ENCODE peak calls at places on chromosome 22, in eight cellular contexts. One of them, this sample, is unnamed.

GRCh38 chr22:17795143-17795542 is 20.9 kb upstream of the BID start:
- DNase-seq in T47D: no peak
- DNase-seq in WTC11: no peak
- DNase-seq in COR-L47: no peak
- DNase-seq in midbrain: no peak
- DNase-seq in stimulated activated CD4-positive, alpha-beta T cell treated with anti-CD3 and anti-CD28 coated beads, Interleukin-4, amount 100 ng/mL, for 48 hours: no peak
- DNase-seq in stimulated activated naive CD8-positive, alpha-beta T cell treated with anti-CD3 and anti-CD28 coated beads, Interleukin-15, amount 100 ng/mL, for 72 hours: no peak
- DNase-seq in non-pigmented ciliary epithelial cell: no peak
- DNase-seq in this sample: no peak

GRCh38 chr22:39253427-39254070 is 8.8 kb upstream of the PDGFB start:
- DNase-seq in T47D: no peak
- DNase-seq in WTC11: no peak
- DNase-seq in COR-L47: peak
- DNase-seq in midbrain: no peak
- DNase-seq in stimulated activated CD4-positive, alpha-beta T cell treated with anti-CD3 and anti-CD28 coated beads, Interleukin-4, amount 100 ng/mL, for 48 hours: no peak
- DNase-seq in stimulated activated naive CD8-positive, alpha-beta T cell treated with anti-CD3 and anti-CD28 coated beads, Interleukin-15, amount 100 ng/mL, for 72 hours: peak
- DNase-seq in non-pigmented ciliary epithelial cell: peak
- DNase-seq in this sample: no peak

GRCh38 chr22:48367731-48368130 is 1459.9 kb downstream of the BRD1 start:
- DNase-seq in T47D: no peak
- DNase-seq in WTC11: no peak
- DNase-seq in COR-L47: no peak
- DNase-seq in midbrain: no peak
- DNase-seq in stimulated activated CD4-positive, alpha-beta T cell treated with anti-CD3 and anti-CD28 coated beads, Interleukin-4, amount 100 ng/mL, for 48 hours: no peak
- DNase-seq in stimulated activated naive CD8-positive, alpha-beta T cell treated with anti-CD3 and anti-CD28 coated beads, Interleukin-15, amount 100 ng/mL, for 72 hours: no peak
- DNase-seq in non-pigmented ciliary epithelial cell: no peak
- DNase-seq in this sample: no peak

GRCh38 chr22:43901976-43902643 is 10.3 kb upstream of the PNPLA5 start:
- DNase-seq in T47D: no peak
- DNase-seq in WTC11: no peak
- DNase-seq in COR-L47: no peak
- DNase-seq in midbrain: no peak
- DNase-seq in stimulated activated CD4-positive, alpha-beta T cell treated with anti-CD3 and anti-CD28 coated beads, Interleukin-4, amount 100 ng/mL, for 48 hours: no peak
- DNase-seq in stimulated activated naive CD8-positive, alpha-beta T cell treated with anti-CD3 and anti-CD28 coated beads, Interleukin-15, amount 100 ng/mL, for 72 hours: no peak
- DNase-seq in non-pigmented ciliary epithelial cell: no peak
- DNase-seq in this sample: no peak

GRCh38 chr22:46592390-46592872 is 27.8 kb upstream of the GRAMD4 start:
- DNase-seq in T47D: no peak
- DNase-seq in WTC11: no peak
- DNase-seq in COR-L47: no peak
- DNase-seq in midbrain: peak
- DNase-seq in stimulated activated CD4-positive, alpha-beta T cell treated with anti-CD3 and anti-CD28 coated beads, Interleukin-4, amount 100 ng/mL, for 48 hours: peak
- DNase-seq in stimulated activated naive CD8-positive, alpha-beta T cell treated with anti-CD3 and anti-CD28 coated beads, Interleukin-15, amount 100 ng/mL, for 72 hours: peak
- DNase-seq in non-pigmented ciliary epithelial cell: peak
- DNase-seq in this sample: no peak

GRCh38 chr22:39634530-39635399 is 64.2 kb downstream of the CACNA1I start:
- DNase-seq in T47D: peak
- DNase-seq in WTC11: no peak
- DNase-seq in COR-L47: peak
- DNase-seq in midbrain: no peak
- DNase-seq in stimulated activated CD4-positive, alpha-beta T cell treated with anti-CD3 and anti-CD28 coated beads, Interleukin-4, amount 100 ng/mL, for 48 hours: peak
- DNase-seq in stimulated activated naive CD8-positive, alpha-beta T cell treated with anti-CD3 and anti-CD28 coated beads, Interleukin-15, amount 100 ng/mL, for 72 hours: no peak
- DNase-seq in non-pigmented ciliary epithelial cell: peak
- DNase-seq in this sample: no peak

GRCh38 chr22:37086184-37086583 is 23.3 kb downstream of the TMPRSS6 start:
- DNase-seq in T47D: no peak
- DNase-seq in WTC11: no peak
- DNase-seq in COR-L47: no peak
- DNase-seq in midbrain: no peak
- DNase-seq in stimulated activated CD4-positive, alpha-beta T cell treated with anti-CD3 and anti-CD28 coated beads, Interleukin-4, amount 100 ng/mL, for 48 hours: no peak
- DNase-seq in stimulated activated naive CD8-positive, alpha-beta T cell treated with anti-CD3 and anti-CD28 coated beads, Interleukin-15, amount 100 ng/mL, for 72 hours: no peak
- DNase-seq in non-pigmented ciliary epithelial cell: no peak
- DNase-seq in this sample: no peak

GRCh38 chr22:41523464-41524221 is 20.6 kb downstream of the POLR3H start:
- DNase-seq in T47D: no peak
- DNase-seq in WTC11: peak
- DNase-seq in COR-L47: no peak
- DNase-seq in midbrain: no peak
- DNase-seq in stimulated activated CD4-positive, alpha-beta T cell treated with anti-CD3 and anti-CD28 coated beads, Interleukin-4, amount 100 ng/mL, for 48 hours: no peak
- DNase-seq in stimulated activated naive CD8-positive, alpha-beta T cell treated with anti-CD3 and anti-CD28 coated beads, Interleukin-15, amount 100 ng/mL, for 72 hours: no peak
- DNase-seq in non-pigmented ciliary epithelial cell: peak
- DNase-seq in this sample: no peak

GRCh38 chr22:43515902-43516301 is 104.1 kb downstream of the MPPED1 start:
- DNase-seq in T47D: no peak
- DNase-seq in WTC11: peak
- DNase-seq in COR-L47: no peak
- DNase-seq in midbrain: no peak
- DNase-seq in stimulated activated CD4-positive, alpha-beta T cell treated with anti-CD3 and anti-CD28 coated beads, Interleukin-4, amount 100 ng/mL, for 48 hours: no peak
- DNase-seq in stimulated activated naive CD8-positive, alpha-beta T cell treated with anti-CD3 and anti-CD28 coated beads, Interleukin-15, amount 100 ng/mL, for 72 hours: no peak
- DNase-seq in non-pigmented ciliary epithelial cell: no peak
- DNase-seq in this sample: no peak

GRCh38 chr22:20661473-20661872 is 112.4 kb upstream of the SERPIND1 start:
- DNase-seq in T47D: no peak
- DNase-seq in WTC11: no peak
- DNase-seq in COR-L47: no peak
- DNase-seq in midbrain: no peak
- DNase-seq in stimulated activated CD4-positive, alpha-beta T cell treated with anti-CD3 and anti-CD28 coated beads, Interleukin-4, amount 100 ng/mL, for 48 hours: no peak
- DNase-seq in stimulated activated naive CD8-positive, alpha-beta T cell treated with anti-CD3 and anti-CD28 coated beads, Interleukin-15, amount 100 ng/mL, for 72 hours: no peak
- DNase-seq in non-pigmented ciliary epithelial cell: no peak
- DNase-seq in this sample: no peak

GRCh38 chr22:31221084-31221483 is 9.0 kb downstream of the LIMK2 start:
- DNase-seq in T47D: no peak
- DNase-seq in WTC11: no peak
- DNase-seq in COR-L47: no peak
- DNase-seq in midbrain: no peak
- DNase-seq in stimulated activated CD4-positive, alpha-beta T cell treated with anti-CD3 and anti-CD28 coated beads, Interleukin-4, amount 100 ng/mL, for 48 hours: no peak
- DNase-seq in stimulated activated naive CD8-positive, alpha-beta T cell treated with anti-CD3 and anti-CD28 coated beads, Interleukin-15, amount 100 ng/mL, for 72 hours: no peak
- DNase-seq in non-pigmented ciliary epithelial cell: no peak
- DNase-seq in this sample: no peak

GRCh38 chr22:27445876-27446275 is 355.7 kb downstream of the MN1 start:
- DNase-seq in T47D: no peak
- DNase-seq in WTC11: no peak
- DNase-seq in COR-L47: no peak
- DNase-seq in midbrain: no peak
- DNase-seq in stimulated activated CD4-positive, alpha-beta T cell treated with anti-CD3 and anti-CD28 coated beads, Interleukin-4, amount 100 ng/mL, for 48 hours: no peak
- DNase-seq in stimulated activated naive CD8-positive, alpha-beta T cell treated with anti-CD3 and anti-CD28 coated beads, Interleukin-15, amount 100 ng/mL, for 72 hours: no peak
- DNase-seq in non-pigmented ciliary epithelial cell: no peak
- DNase-seq in this sample: no peak

GRCh38 chr22:44684506-44685383 is 17.3 kb upstream of the PRR5 start:
- DNase-seq in T47D: peak
- DNase-seq in WTC11: peak
- DNase-seq in COR-L47: peak
- DNase-seq in midbrain: peak
- DNase-seq in stimulated activated CD4-positive, alpha-beta T cell treated with anti-CD3 and anti-CD28 coated beads, Interleukin-4, amount 100 ng/mL, for 48 hours: peak
- DNase-seq in stimulated activated naive CD8-positive, alpha-beta T cell treated with anti-CD3 and anti-CD28 coated beads, Interleukin-15, amount 100 ng/mL, for 72 hours: peak
- DNase-seq in non-pigmented ciliary epithelial cell: peak
- DNase-seq in this sample: peak

GRCh38 chr22:35889071-35889470 is 139.6 kb downstream of the RBFOX2 start:
- DNase-seq in T47D: no peak
- DNase-seq in WTC11: no peak
- DNase-seq in COR-L47: no peak
- DNase-seq in midbrain: no peak
- DNase-seq in stimulated activated CD4-positive, alpha-beta T cell treated with anti-CD3 and anti-CD28 coated beads, Interleukin-4, amount 100 ng/mL, for 48 hours: no peak
- DNase-seq in stimulated activated naive CD8-positive, alpha-beta T cell treated with anti-CD3 and anti-CD28 coated beads, Interleukin-15, amount 100 ng/mL, for 72 hours: no peak
- DNase-seq in non-pigmented ciliary epithelial cell: no peak
- DNase-seq in this sample: no peak

GRCh38 chr22:44741929-44742328 is 10.4 kb upstream of the ARHGAP8 start:
- DNase-seq in T47D: peak
- DNase-seq in WTC11: no peak
- DNase-seq in COR-L47: no peak
- DNase-seq in midbrain: no peak
- DNase-seq in stimulated activated CD4-positive, alpha-beta T cell treated with anti-CD3 and anti-CD28 coated beads, Interleukin-4, amount 100 ng/mL, for 48 hours: no peak
- DNase-seq in stimulated activated naive CD8-positive, alpha-beta T cell treated with anti-CD3 and anti-CD28 coated beads, Interleukin-15, amount 100 ng/mL, for 72 hours: no peak
- DNase-seq in non-pigmented ciliary epithelial cell: no peak
- DNase-seq in this sample: no peak

GRCh38 chr22:46736705-46737104 is 1.3 kb downstream of the CERK start:
- DNase-seq in T47D: no peak
- DNase-seq in WTC11: no peak
- DNase-seq in COR-L47: no peak
- DNase-seq in midbrain: no peak
- DNase-seq in stimulated activated CD4-positive, alpha-beta T cell treated with anti-CD3 and anti-CD28 coated beads, Interleukin-4, amount 100 ng/mL, for 48 hours: no peak
- DNase-seq in stimulated activated naive CD8-positive, alpha-beta T cell treated with anti-CD3 and anti-CD28 coated beads, Interleukin-15, amount 100 ng/mL, for 72 hours: no peak
- DNase-seq in non-pigmented ciliary epithelial cell: no peak
- DNase-seq in this sample: no peak

GRCh38 chr22:50282361-50283144 is 12.4 kb upstream of the MAPK11 start:
- DNase-seq in T47D: peak
- DNase-seq in WTC11: no peak
- DNase-seq in COR-L47: no peak
- DNase-seq in midbrain: no peak
- DNase-seq in stimulated activated CD4-positive, alpha-beta T cell treated with anti-CD3 and anti-CD28 coated beads, Interleukin-4, amount 100 ng/mL, for 48 hours: no peak
- DNase-seq in stimulated activated naive CD8-positive, alpha-beta T cell treated with anti-CD3 and anti-CD28 coated beads, Interleukin-15, amount 100 ng/mL, for 72 hours: no peak
- DNase-seq in non-pigmented ciliary epithelial cell: no peak
- DNase-seq in this sample: no peak

GRCh38 chr22:39593061-39593930 is 22.7 kb downstream of the CACNA1I start:
- DNase-seq in T47D: no peak
- DNase-seq in WTC11: no peak
- DNase-seq in COR-L47: no peak
- DNase-seq in midbrain: no peak
- DNase-seq in stimulated activated CD4-positive, alpha-beta T cell treated with anti-CD3 and anti-CD28 coated beads, Interleukin-4, amount 100 ng/mL, for 48 hours: no peak
- DNase-seq in stimulated activated naive CD8-positive, alpha-beta T cell treated with anti-CD3 and anti-CD28 coated beads, Interleukin-15, amount 100 ng/mL, for 72 hours: no peak
- DNase-seq in non-pigmented ciliary epithelial cell: no peak
- DNase-seq in this sample: no peak

GRCh38 chr22:32531955-32532818 is 57.6 kb downstream of the FBXO7 start:
- DNase-seq in T47D: no peak
- DNase-seq in WTC11: peak
- DNase-seq in COR-L47: no peak
- DNase-seq in midbrain: no peak
- DNase-seq in stimulated activated CD4-positive, alpha-beta T cell treated with anti-CD3 and anti-CD28 coated beads, Interleukin-4, amount 100 ng/mL, for 48 hours: no peak
- DNase-seq in stimulated activated naive CD8-positive, alpha-beta T cell treated with anti-CD3 and anti-CD28 coated beads, Interleukin-15, amount 100 ng/mL, for 72 hours: no peak
- DNase-seq in non-pigmented ciliary epithelial cell: peak
- DNase-seq in this sample: peak

GRCh38 chr22:42990131-42990838 is 24.7 kb downstream of the PACSIN2 start:
- DNase-seq in T47D: peak
- DNase-seq in WTC11: no peak
- DNase-seq in COR-L47: no peak
- DNase-seq in midbrain: no peak
- DNase-seq in stimulated activated CD4-positive, alpha-beta T cell treated with anti-CD3 and anti-CD28 coated beads, Interleukin-4, amount 100 ng/mL, for 48 hours: no peak
- DNase-seq in stimulated activated naive CD8-positive, alpha-beta T cell treated with anti-CD3 and anti-CD28 coated beads, Interleukin-15, amount 100 ng/mL, for 72 hours: no peak
- DNase-seq in non-pigmented ciliary epithelial cell: no peak
- DNase-seq in this sample: no peak

GRCh38 chr22:49266561-49267519 is 560.8 kb downstream of the BRD1 start:
- DNase-seq in T47D: no peak
- DNase-seq in WTC11: peak
- DNase-seq in COR-L47: no peak
- DNase-seq in midbrain: no peak
- DNase-seq in stimulated activated CD4-positive, alpha-beta T cell treated with anti-CD3 and anti-CD28 coated beads, Interleukin-4, amount 100 ng/mL, for 48 hours: no peak
- DNase-seq in stimulated activated naive CD8-positive, alpha-beta T cell treated with anti-CD3 and anti-CD28 coated beads, Interleukin-15, amount 100 ng/mL, for 72 hours: no peak
- DNase-seq in non-pigmented ciliary epithelial cell: no peak
- DNase-seq in this sample: no peak

GRCh38 chr22:19942071-19942885 is 660 bp upstream of the TXNRD2 start:
- DNase-seq in T47D: no peak
- DNase-seq in WTC11: no peak
- DNase-seq in COR-L47: no peak
- DNase-seq in midbrain: peak
- DNase-seq in stimulated activated CD4-positive, alpha-beta T cell treated with anti-CD3 and anti-CD28 coated beads, Interleukin-4, amount 100 ng/mL, for 48 hours: no peak
- DNase-seq in stimulated activated naive CD8-positive, alpha-beta T cell treated with anti-CD3 and anti-CD28 coated beads, Interleukin-15, amount 100 ng/mL, for 72 hours: no peak
- DNase-seq in non-pigmented ciliary epithelial cell: no peak
- DNase-seq in this sample: no peak

GRCh38 chr22:29205598-29206371 is at the start of gene EMID1:
- DNase-seq in T47D: peak
- DNase-seq in WTC11: peak
- DNase-seq in COR-L47: peak
- DNase-seq in midbrain: no peak
- DNase-seq in stimulated activated CD4-positive, alpha-beta T cell treated with anti-CD3 and anti-CD28 coated beads, Interleukin-4, amount 100 ng/mL, for 48 hours: peak
- DNase-seq in stimulated activated naive CD8-positive, alpha-beta T cell treated with anti-CD3 and anti-CD28 coated beads, Interleukin-15, amount 100 ng/mL, for 72 hours: no peak
- DNase-seq in non-pigmented ciliary epithelial cell: no peak
- DNase-seq in this sample: no peak